ENCODE peak calls at places on chromosomes 11 and 22, in ten cellular contexts. U, E, O, N, T, J, V, Y, X and D are unnamed samples.

GRCh38 chr11:134157451-134157850 is 66.3 kb downstream of the NCAPD3 start:
- DNase-seq in T (no peak), E (no peak), U (no peak), O (no peak), N (no peak), V (no peak), Y (no peak), J (no peak), X (no peak), D (no peak)

GRCh38 chr11:34214961-34215805 is 109.8 kb downstream of the NAT10 start:
- DNase-seq in N (no peak), T (no peak), X (no peak), U (peak; percentile 33), E (no peak), Y (peak; percentile 81), V (peak; percentile 76), O (no peak), J (no peak), D (no peak)

GRCh38 chr11:65498977-65499712 is at the start of gene MALAT1:
- DNase-seq in T (peak; percentile 96), O (peak; percentile 99), J (peak; percentile 78), X (peak; percentile 98), E (peak; percentile 96), Y (peak; percentile 92), N (peak; percentile 93), U (peak; percentile 95), V (peak; percentile 93), D (peak; percentile 95)

GRCh38 chr11:56842829-56843794 is 94.6 kb upstream of the OR9G4 start:
- DNase-seq in O (no peak), Y (no peak), N (no peak), X (no peak), V (no peak), T (no peak), U (no peak), J (no peak), E (no peak), D (no peak)

GRCh38 chr11:47864910-47865309 is 16.8 kb upstream of the NUP160 start:
- DNase-seq in N (no peak), Y (no peak), X (no peak), U (no peak), J (no peak), V (peak; percentile 36), E (no peak), T (no peak), O (no peak), D (no peak)

GRCh38 chr11:86277741-86278140 is 24.3 kb upstream of the HIKESHI start:
- DNase-seq in J (no peak), X (no peak), U (no peak), O (no peak), E (no peak), Y (no peak), V (no peak), N (no peak), T (no peak), D (no peak)

GRCh38 chr22:31945971-31946680 is 1.8 kb downstream of the YWHAH start:
- DNase-seq in X (peak; percentile 38), O (no peak), N (no peak), U (no peak), J (no peak), Y (peak; percentile 31), E (no peak), T (no peak), V (no peak), D (no peak)

GRCh38 chr11:46686886-46687810 is 13.3 kb downstream of the ARHGAP1 start:
- DNase-seq in N (no peak), Y (peak; percentile 85), X (peak; percentile 89), V (peak; percentile 95), U (no peak), O (no peak), T (no peak), J (no peak), E (no peak), D (no peak)

GRCh38 chr11:123559418-123559817 is 95.0 kb downstream of the SCN3B start:
- DNase-seq in O (no peak), X (no peak), J (no peak), N (no peak), U (no peak), V (no peak), Y (peak; percentile 20), E (peak; percentile 40), T (no peak), D (no peak)

GRCh38 chr22:25111579-25112517 is 87.8 kb upstream of the CRYBB3 start:
- DNase-seq in J (peak; percentile 31), N (no peak), X (no peak), O (no peak), V (no peak), T (peak; percentile 75), E (peak; percentile 45), Y (no peak), U (no peak), D (no peak)

GRCh38 chr11:72719144-72719543 is 33.1 kb downstream of the ARAP1 start:
- DNase-seq in U (no peak), E (no peak), N (peak; percentile 61), T (peak; percentile 52), J (no peak), Y (peak; percentile 51), X (peak; percentile 67), V (peak; percentile 43), O (no peak), D (no peak)

GRCh38 chr11:111018571-111018970 is 227.0 kb upstream of the POU2AF2 start:
- DNase-seq in T (no peak), U (no peak), E (no peak), X (peak; percentile 84), Y (no peak), O (no peak), J (no peak), V (peak; percentile 77), N (no peak), D (no peak)

GRCh38 chr11:35138949-35139881 is at the start of gene CD44:
- DNase-seq in J (peak; percentile 68), V (peak; percentile 92), N (peak; percentile 66), X (peak; percentile 62), T (peak; percentile 87), O (peak; percentile 14), U (peak; percentile 79), E (peak; percentile 46), Y (peak; percentile 88), D (peak; percentile 91)

GRCh38 chr11:19734171-19734570 is 21.5 kb downstream of the NAV2 start:
- DNase-seq in Y (no peak), X (no peak), U (no peak), J (no peak), O (no peak), V (peak; percentile 34), E (no peak), N (no peak), T (no peak), D (no peak)

GRCh38 chr11:19736831-19737230 is 24.2 kb downstream of the NAV2 start:
- DNase-seq in J (no peak), E (no peak), U (no peak), X (no peak), N (no peak), O (no peak), V (no peak), T (no peak), Y (no peak), D (no peak)

GRCh38 chr11:19737575-19737974 is 24.9 kb downstream of the NAV2 start:
- DNase-seq in E (no peak), O (no peak), X (no peak), V (no peak), U (no peak), N (no peak), J (no peak), T (no peak), Y (no peak), D (no peak)

GRCh38 chr11:19738124-19738523 is 25.5 kb downstream of the NAV2 start:
- DNase-seq in N (no peak), V (no peak), U (no peak), T (no peak), X (no peak), J (no peak), E (no peak), Y (no peak), O (no peak), D (no peak)

GRCh38 chr11:19735512-19735911 is 22.9 kb downstream of the NAV2 start:
- DNase-seq in X (peak; percentile 30), N (no peak), T (no peak), O (no peak), E (no peak), Y (peak; percentile 61), U (no peak), V (peak; percentile 30), J (no peak), D (no peak)
- TF ChIP-seq CTCF in X (peak; percentile 23), N (peak; percentile 38), T (no peak), O (no peak), E (no peak), Y (peak; percentile 33), U (no peak), V (no peak), J (peak; percentile 19), D (no peak)

GRCh38 chr11:118640332-118641154 is 33.1 kb downstream of the PHLDB1 start:
- DNase-seq in E (no peak), V (no peak), X (no peak), N (no peak), Y (no peak), U (no peak), T (peak; percentile 56), J (no peak), O (no peak), D (peak; percentile 36)
- TF ChIP-seq CTCF in E (no peak), V (no peak), X (no peak), N (no peak), Y (no peak), U (no peak), T (peak; percentile 23), J (no peak), O (no peak), D (no peak)

DNA sequence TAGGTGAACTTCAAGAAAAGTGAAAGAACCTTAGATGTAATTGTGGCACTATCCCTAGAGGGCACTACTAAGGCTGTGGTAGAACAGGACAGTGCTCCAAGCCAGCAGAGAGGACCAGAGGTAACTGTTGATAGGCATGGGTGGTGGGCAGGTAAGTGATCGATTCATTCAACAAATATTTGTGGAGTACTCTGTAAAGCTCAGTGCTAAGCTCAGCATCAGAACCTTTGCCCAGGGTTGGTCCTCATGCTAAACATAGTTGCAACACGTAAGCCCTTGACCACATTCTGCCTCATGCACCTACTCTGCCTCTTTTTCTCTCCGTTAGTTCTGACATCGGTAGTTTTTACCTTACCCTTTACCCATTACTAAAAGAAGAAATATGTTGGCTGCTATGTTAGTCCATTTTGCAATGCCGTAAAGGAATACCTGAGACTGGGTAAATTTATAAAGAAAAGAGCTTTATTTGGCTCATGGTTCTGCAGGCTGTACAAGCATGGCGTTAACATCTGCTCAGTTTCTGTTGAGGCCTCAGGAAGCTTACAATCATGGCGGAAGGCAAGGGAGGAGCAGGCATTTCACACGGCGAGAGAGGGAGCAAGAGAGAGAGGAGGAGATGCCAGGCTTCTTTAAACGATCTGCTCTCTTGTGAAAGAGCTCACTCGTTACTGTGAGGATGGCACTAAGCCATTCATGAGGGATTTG is 18.4 kb upstream of the NNMT start:
- DNase-seq in N (no peak), J (no peak), T (no peak), U (no peak), X (no peak), V (no peak), Y (no peak), E (no peak), O (no peak), D (no peak)
- TF ChIP-seq CTCF in N (no peak), J (no peak), T (no peak), U (no peak), X (no peak), V (no peak), Y (no peak), E (no peak), O (no peak), D (no peak)

DNA sequence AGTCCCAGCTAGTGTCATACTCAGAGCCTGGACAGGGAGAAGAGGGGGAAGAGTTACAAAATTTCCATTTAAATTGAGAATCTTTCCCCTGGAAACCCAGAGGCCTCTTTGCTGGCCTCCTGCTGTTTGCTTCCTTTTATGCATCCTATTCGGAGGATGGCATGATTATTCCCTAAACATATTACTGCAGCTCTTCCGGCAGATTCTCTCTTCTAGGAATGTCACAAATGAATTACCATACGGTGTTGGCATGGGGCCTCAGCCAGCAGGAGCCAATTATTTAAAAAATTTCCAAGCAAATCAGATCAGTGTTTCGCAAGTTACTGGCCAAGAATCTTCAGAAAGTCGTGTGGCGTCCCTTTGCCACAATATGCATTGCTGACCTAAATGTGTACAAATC is 326.7 kb upstream of the NCAM1 start:
- DNase-seq in E (no peak), U (no peak), V (no peak), T (no peak), X (no peak), Y (no peak), O (no peak), J (no peak), N (no peak), D (no peak)
- TF ChIP-seq CTCF in E (no peak), U (no peak), V (no peak), T (no peak), X (no peak), Y (no peak), O (no peak), J (no peak), N (no peak), D (no peak)